ENCODE peak calls at places on chromosomes 6 and 20, in five cellular contexts. D is stomach; X is CD4-positive, alpha-beta memory T cell; T is BJ; A is iPS DF 6.9. F is an unnamed sample.

GRCh38 chr20:15756001-15756400 is 817.2 kb downstream of the KIF16B start:
- DNase-seq in D (no peak), X (no peak), T (no peak), A (no peak), F (no peak)

GRCh38 chr6:41818271-41819054 is 31.0 kb downstream of the TOMM6 start:
- DNase-seq in D (no peak), X (no peak), T (no peak), A (no peak), F (no peak)

GRCh38 chr6:163890100-163890499 is 475.6 kb downstream of the QKI start:
- DNase-seq in D (no peak), X (no peak), T (no peak), A (no peak), F (no peak)

GRCh38 chr6:133854633-133855598 is 34.0 kb upstream of the TCF21 start:
- DNase-seq in D (no peak), X (no peak), T (no peak), A (no peak), F (peak; percentile 64)

GRCh38 chr6:129598244-129599187 is 111.5 kb downstream of the ARHGAP18 start:
- DNase-seq in D (no peak), X (peak; percentile 68), T (no peak), A (no peak), F (peak; percentile 43)

GRCh38 chr6:23775127-23775526 is 350.9 kb upstream of the NRSN1 start:
- DNase-seq in D (no peak), X (no peak), T (no peak), A (peak; percentile 5), F (peak; percentile 4)

GRCh38 chr6:5998741-5999687 is 7.7 kb downstream of the NRN1 start:
- DNase-seq in D (no peak), X (no peak), T (no peak), A (no peak), F (peak; percentile 88)

GRCh38 chr20:19110866-19111460 is 101.5 kb upstream of the SLC24A3 start:
- DNase-seq in D (no peak), X (no peak), T (no peak), A (no peak), F (no peak)

GRCh38 chr20:57382516-57382915 is 8.7 kb upstream of the RBM38 start:
- DNase-seq in D (no peak), X (no peak), T (no peak), A (no peak), F (no peak)

GRCh38 chr6:166591026-166591425 is 4.5 kb upstream of the RAMACL start:
- DNase-seq in D (no peak), X (no peak), T (no peak), A (no peak), F (no peak)

GRCh38 chr6:130900913-130901312 is 73.7 kb downstream of the SMLR1 start:
- DNase-seq in D (no peak), X (no peak), T (no peak), A (no peak), F (no peak)

GRCh38 chr6:148306287-148306686 is 36.4 kb upstream of the SASH1 start:
- DNase-seq in D (no peak), X (no peak), T (no peak), A (no peak), F (no peak)

GRCh38 chr6:135791441-135791840 is 60.1 kb upstream of the PDE7B start:
- DNase-seq in D (no peak), X (no peak), T (no peak), A (no peak), F (no peak)

GRCh38 chr20:60221593-60221992 is 263.4 kb downstream of the CDH26 start:
- DNase-seq in D (no peak), X (no peak), T (no peak), A (no peak), F (no peak)

GRCh38 chr6:136717297-136717990 is 74.8 kb downstream of the MAP3K5 start:
- DNase-seq in D (no peak), X (no peak), T (no peak), A (no peak), F (no peak)

GRCh38 chr6:105874835-105875626 is 211.1 kb upstream of the PRDM1 start:
- DNase-seq in D (no peak), X (no peak), T (no peak), A (no peak), F (no peak)

GRCh38 chr6:80638222-80639055 is 532.0 kb downstream of the BCKDHB start:
- DNase-seq in D (peak; percentile 53), X (no peak), T (peak; percentile 73), A (no peak), F (no peak)

GRCh38 chr6:111534366-111534765 is 51.3 kb upstream of the REV3L start:
- DNase-seq in D (peak; percentile 92), X (no peak), T (no peak), A (no peak), F (no peak)

GRCh38 chr6:155315516-155315871 is 1.2 kb upstream of the TFB1M start:
- DNase-seq in D (no peak), X (no peak), T (no peak), A (no peak), F (no peak)

GRCh38 chr6:122817766-122818165 is 28.7 kb downstream of the SMPDL3A start:
- DNase-seq in D (no peak), X (no peak), T (no peak), A (no peak), F (no peak)

GRCh38 chr20:50295345-50295744 is 104.7 kb downstream of the CEBPB start:
- DNase-seq in D (no peak), X (no peak), T (no peak), A (no peak), F (no peak)

GRCh38 chr20:34022843-34023234 is 29.1 kb downstream of the RALY start:
- DNase-seq in D (no peak), X (no peak), T (no peak), A (no peak), F (no peak)

GRCh38 chr6:2973656-2974055 is 2.3 kb upstream of the SERPINB6 start:
- DNase-seq in D (no peak), X (no peak), T (no peak), A (no peak), F (no peak)

GRCh38 chr6:63493557-63493956 is 78.7 kb upstream of the LOC128125822 start:
- DNase-seq in D (no peak), X (no peak), T (no peak), A (no peak), F (no peak)

GRCh38 chr20:32191422-32191821 is 16.1 kb downstream of the PLAGL2 start:
- DNase-seq in D (no peak), X (no peak), T (no peak), A (no peak), F (no peak)

GRCh38 chr20:34624628-34625027 is 52.3 kb downstream of the PIGU start:
- DNase-seq in D (no peak), X (no peak), T (no peak), A (no peak), F (no peak)

GRCh38 chr6:160973311-160973710 is 18.3 kb upstream of the MAP3K4 start:
- DNase-seq in D (no peak), X (no peak), T (no peak), A (no peak), F (peak; percentile 28)

GRCh38 chr6:20056350-20056992 is 155.8 kb downstream of the MBOAT1 start:
- DNase-seq in D (no peak), X (no peak), T (no peak), A (no peak), F (peak; percentile 35)

GRCh38 chr6:37536462-37537225 is 37.0 kb upstream of the CCDC167 start:
- DNase-seq in D (no peak), X (no peak), T (no peak), A (no peak), F (peak; percentile 82)
- H3K4me3 ChIP-seq in D (peak overlapping the region; percentile 31), X (no peak overlapping the region), T (no peak overlapping the region), A (peak overlapping the region; percentile 48), F (peak overlapping the region; percentile 43)

GRCh38 chr6:28766426-28766825 is 157.4 kb downstream of the TRIM27 start:
- DNase-seq in D (no peak), X (no peak), T (no peak), A (no peak), F (no peak)

GRCh38 chr6:28767133-28767532 is 156.7 kb downstream of the TRIM27 start:
- DNase-seq in D (no peak), X (no peak), T (no peak), A (no peak), F (no peak)

GRCh38 chr6:28764761-28765282 is 159.0 kb downstream of the TRIM27 start:
- DNase-seq in D (no peak), X (no peak), T (no peak), A (no peak), F (no peak)

GRCh38 chr6:28765978-28766351 is 157.8 kb downstream of the TRIM27 start:
- DNase-seq in D (no peak), X (no peak), T (no peak), A (no peak), F (no peak)

DNA sequence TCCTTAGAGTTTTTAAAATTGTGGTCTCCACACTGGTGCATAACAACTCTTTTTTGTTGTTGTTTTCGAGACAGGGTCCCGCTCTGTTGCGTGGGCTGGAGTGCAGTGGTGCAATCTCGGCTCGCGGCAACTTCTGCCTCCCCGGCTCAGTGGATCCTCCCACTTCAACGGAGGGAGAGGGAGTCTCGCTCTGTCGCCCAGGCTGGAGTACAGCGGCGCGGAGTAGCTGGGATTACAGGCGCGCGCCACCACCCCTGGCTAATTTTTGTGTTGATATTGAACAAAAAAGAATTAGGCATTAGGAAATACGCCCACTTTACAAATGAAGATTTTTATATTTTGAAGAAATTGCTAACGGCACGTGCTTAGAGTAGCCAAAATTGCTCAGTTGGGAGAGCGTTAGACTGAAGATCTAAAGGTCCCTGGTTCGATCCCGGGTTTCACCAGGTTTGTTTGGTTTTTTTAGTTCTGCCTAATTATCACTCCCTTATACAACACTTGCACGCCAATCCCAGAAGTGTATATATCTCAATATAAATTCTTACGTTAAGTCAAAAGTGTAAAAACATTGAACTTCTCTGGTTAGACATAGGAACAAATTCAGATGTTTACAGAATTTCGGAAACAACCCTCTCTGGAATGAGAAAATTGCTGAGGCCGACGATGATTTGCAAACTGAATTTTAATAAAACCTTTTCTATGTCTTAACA is 159.6 kb downstream of the TRIM27 start:
- DNase-seq in D (no peak), X (no peak), T (no peak), A (no peak), F (no peak)
- H3K27me3 ChIP-seq in D (peaks cover 54% of the 10 kb centered on the region), X (peaks cover 26% of the 10 kb centered on the region), T (peaks cover 16% of the 10 kb centered on the region), A (peaks cover 56% of the 10 kb centered on the region), F (peaks cover 74% of the 10 kb centered on the region)

GRCh38 chr20:2485080-2485479 is 14.5 kb upstream of the SNRPB start:
- DNase-seq in D (no peak), X (no peak), T (no peak), A (no peak), F (no peak)
- H3K36me3 ChIP-seq in D (peaks cover 25% of the 10 kb centered on the region), X (peaks cover 14% of the 10 kb centered on the region), T (peaks cover 14% of the 10 kb centered on the region), A (no peaks in the 10 kb centered on the region), F (no peaks in the 10 kb centered on the region)

DNA sequence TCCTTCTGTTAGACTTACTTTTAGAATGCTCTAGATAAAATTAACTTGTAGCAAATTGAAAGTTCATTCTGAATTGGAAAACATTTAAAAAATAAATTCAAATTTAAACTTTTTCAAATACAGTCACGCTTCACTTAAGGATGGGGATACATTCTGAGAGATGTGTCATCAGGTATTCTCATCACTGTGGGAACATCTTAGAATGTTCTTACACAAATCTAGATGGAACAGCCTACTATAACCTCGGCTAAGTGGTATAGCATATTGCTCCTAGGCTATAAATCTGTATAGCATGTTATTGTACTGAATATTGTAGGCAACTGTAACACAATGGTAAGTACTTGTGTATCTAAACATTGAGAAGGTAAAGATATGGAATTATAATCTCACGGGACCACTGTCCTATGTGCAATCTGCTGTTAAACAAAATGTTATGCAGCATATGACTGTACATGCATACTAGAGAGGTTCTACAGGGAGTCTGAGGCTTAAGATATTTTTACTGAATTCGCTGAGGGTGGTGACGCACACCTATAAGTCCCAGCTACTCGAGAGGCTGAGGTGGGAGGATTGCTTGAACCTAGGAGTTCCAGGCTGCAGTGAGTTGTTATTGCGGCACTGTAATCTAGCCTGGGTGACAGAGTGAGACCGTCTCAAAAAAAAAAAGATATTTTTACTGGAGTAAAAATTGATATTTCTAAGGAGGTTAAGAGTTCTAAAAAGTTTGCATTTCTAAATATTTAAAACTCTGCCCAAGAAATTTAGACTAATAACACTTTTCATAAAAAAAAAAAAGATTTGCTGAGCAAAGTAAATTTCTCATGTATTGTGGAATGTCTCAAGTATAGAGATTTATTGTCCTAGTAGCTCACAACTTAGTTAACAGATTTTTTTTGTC is 87.3 kb upstream of the TULP1 start:
- DNase-seq in D (no peak), X (no peak), T (no peak), A (no peak), F (no peak)
- H3K4me3 ChIP-seq in D (no peak overlapping the region), X (no peak overlapping the region), T (no peak overlapping the region), A (no peak overlapping the region), F (no peak overlapping the region)

F was measured in H7.